ENCODE peak calls at places on chromosomes 2 and 18, in five cellular contexts. One of them, this sample, is unnamed.

GRCh38 chr2:26590960-26591618 is 50.1 kb downstream of the CIB4 start:
- DNase-seq in C1 segment of cervical spinal cord: no peak
- DNase-seq in endodermal cell: no peak
- DNase-seq in naive B cell: no peak
- DNase-seq in T-helper 1 cell: no peak
- DNase-seq in this sample: no peak

GRCh38 chr2:218824004-218824403 is 7.6 kb downstream of the PRKAG3 start:
- DNase-seq in C1 segment of cervical spinal cord: no peak
- DNase-seq in endodermal cell: no peak
- DNase-seq in naive B cell: no peak
- DNase-seq in T-helper 1 cell: no peak
- DNase-seq in this sample: no peak

GRCh38 chr2:162838141-162838500 is 446 bp downstream of the KCNH7 start:
- DNase-seq in C1 segment of cervical spinal cord: no peak
- DNase-seq in endodermal cell: no peak
- DNase-seq in naive B cell: no peak
- DNase-seq in T-helper 1 cell: no peak
- DNase-seq in this sample: no peak

GRCh38 chr18:67282796-67283195 is 233.7 kb downstream of the DSEL start:
- DNase-seq in C1 segment of cervical spinal cord: no peak
- DNase-seq in endodermal cell: no peak
- DNase-seq in naive B cell: no peak
- DNase-seq in T-helper 1 cell: no peak
- DNase-seq in this sample: no peak

GRCh38 chr2:227759411-227760113 is 13.9 kb downstream of the SCYGR8 start:
- DNase-seq in C1 segment of cervical spinal cord: no peak
- DNase-seq in endodermal cell: peak; percentile 71
- DNase-seq in naive B cell: no peak
- DNase-seq in T-helper 1 cell: no peak
- DNase-seq in this sample: peak; percentile 76

GRCh38 chr2:234630676-234631350 is 133.9 kb upstream of the ARL4C start:
- DNase-seq in C1 segment of cervical spinal cord: no peak
- DNase-seq in endodermal cell: no peak
- DNase-seq in naive B cell: no peak
- DNase-seq in T-helper 1 cell: no peak
- DNase-seq in this sample: peak; percentile 35

GRCh38 chr2:199136241-199136640 is 321.5 kb downstream of the SATB2 start:
- DNase-seq in C1 segment of cervical spinal cord: no peak
- DNase-seq in endodermal cell: no peak
- DNase-seq in naive B cell: no peak
- DNase-seq in T-helper 1 cell: no peak
- DNase-seq in this sample: no peak

GRCh38 chr2:207925601-207926000 is 99.7 kb downstream of the PLEKHM3 start:
- DNase-seq in C1 segment of cervical spinal cord: no peak
- DNase-seq in endodermal cell: no peak
- DNase-seq in naive B cell: no peak
- DNase-seq in T-helper 1 cell: no peak
- DNase-seq in this sample: no peak

GRCh38 chr2:68643011-68643873 is at the start of gene PROKR1:
- DNase-seq in C1 segment of cervical spinal cord: no peak
- DNase-seq in endodermal cell: peak; percentile 88
- DNase-seq in naive B cell: no peak
- DNase-seq in T-helper 1 cell: no peak
- DNase-seq in this sample: no peak

GRCh38 chr2:10864888-10865551 is 46.7 kb upstream of the KCNF1 start:
- DNase-seq in C1 segment of cervical spinal cord: no peak
- DNase-seq in endodermal cell: no peak
- DNase-seq in naive B cell: peak; percentile 27
- DNase-seq in T-helper 1 cell: no peak
- DNase-seq in this sample: no peak

GRCh38 chr2:182406221-182406620 is 20.6 kb downstream of the PDE1A start:
- DNase-seq in C1 segment of cervical spinal cord: no peak
- DNase-seq in endodermal cell: no peak
- DNase-seq in naive B cell: no peak
- DNase-seq in T-helper 1 cell: no peak
- DNase-seq in this sample: no peak

GRCh38 chr18:55405655-55406373 is 182.2 kb downstream of the TCF4 start:
- DNase-seq in C1 segment of cervical spinal cord: peak; percentile 67
- DNase-seq in endodermal cell: no peak
- DNase-seq in naive B cell: no peak
- DNase-seq in T-helper 1 cell: no peak
- DNase-seq in this sample: peak; percentile 55

GRCh38 chr2:128280901-128281321 is 37.8 kb downstream of the HS6ST1 start:
- DNase-seq in C1 segment of cervical spinal cord: peak; percentile 39
- DNase-seq in endodermal cell: peak; percentile 55
- DNase-seq in naive B cell: no peak
- DNase-seq in T-helper 1 cell: peak; percentile 4
- DNase-seq in this sample: no peak

GRCh38 chr2:239369631-239370161 is 31.1 kb downstream of the HDAC4 start:
- DNase-seq in C1 segment of cervical spinal cord: no peak
- DNase-seq in endodermal cell: no peak
- DNase-seq in naive B cell: peak; percentile 89
- DNase-seq in T-helper 1 cell: peak; percentile 63
- DNase-seq in this sample: no peak

GRCh38 chr2:71889991-71890684 is 257.5 kb downstream of the CYP26B1 start:
- DNase-seq in C1 segment of cervical spinal cord: no peak
- DNase-seq in endodermal cell: no peak
- DNase-seq in naive B cell: no peak
- DNase-seq in T-helper 1 cell: no peak
- DNase-seq in this sample: peak; percentile 33